ENCODE peak calls at places on chromosomes 3 and 15, in seven cellular contexts. U, Q, Y, G, X, P and Z are unnamed samples.

GRCh38 chr3:171416061-171416460 is 44.1 kb downstream of the TNIK start:
- DNase-seq in X (no peak), Y (no peak), U (no peak), P (no peak), Q (no peak), G (no peak), Z (no peak)

GRCh38 chr15:85689729-85690128 is 105.0 kb downstream of the KLHL25 start:
- DNase-seq in Q (no peak), U (no peak), P (peak; percentile 40), G (no peak), X (peak; percentile 63), Y (no peak), Z (peak; percentile 71)

GRCh38 chr3:138921316-138922292 is 25.3 kb downstream of the FOXL2 start:
- DNase-seq in Y (no peak), U (no peak), Q (no peak), X (no peak), G (no peak), P (no peak), Z (no peak)

GRCh38 chr3:14444380-14444779 is 42.0 kb downstream of the SLC6A6 start:
- DNase-seq in U (no peak), P (no peak), Q (no peak), G (no peak), X (no peak), Y (no peak), Z (no peak)

GRCh38 chr3:66392966-66393485 is 107.8 kb downstream of the LRIG1 start:
- DNase-seq in Q (no peak), G (peak; percentile 63), Y (no peak), P (no peak), U (no peak), X (no peak), Z (no peak)

GRCh38 chr15:72319360-72319984 is 485 bp downstream of the CELF6 start:
- DNase-seq in X (peak; percentile 50), Y (no peak), Q (no peak), P (peak; percentile 62), G (peak; percentile 85), U (no peak), Z (peak; percentile 30)

GRCh38 chr3:38689774-38690173 is 40.3 kb upstream of the SCN5A start:
- DNase-seq in P (no peak), X (no peak), Y (no peak), G (no peak), Q (no peak), U (no peak), Z (no peak)

GRCh38 chr3:143090486-143090885 is 29.1 kb upstream of the CHST2 start:
- DNase-seq in Q (no peak), G (no peak), Y (no peak), U (peak; percentile 48), P (peak; percentile 13), X (no peak), Z (no peak)

GRCh38 chr3:172329070-172329469 is 119.2 kb downstream of the GHSR start:
- DNase-seq in P (no peak), Y (no peak), U (no peak), X (no peak), Q (no peak), G (no peak), Z (no peak)

GRCh38 chr3:183896184-183896583 is 11.5 kb upstream of the PARL start:
- DNase-seq in U (no peak), Q (no peak), X (no peak), Y (no peak), P (no peak), G (no peak), Z (no peak)

GRCh38 chr3:195224980-195225580 is 45.9 kb downstream of the XXYLT1 start:
- DNase-seq in X (no peak), Y (no peak), U (no peak), P (no peak), Q (no peak), G (no peak), Z (no peak)

GRCh38 chr3:169562988-169563774 is 100.3 kb downstream of the MECOM start:
- DNase-seq in U (no peak), G (no peak), X (no peak), Y (no peak), P (no peak), Q (no peak), Z (no peak)

GRCh38 chr3:126320517-126321293 is 36.5 kb downstream of the KLF15 start:
- DNase-seq in U (no peak), P (no peak), Y (no peak), Q (no peak), X (no peak), G (no peak), Z (no peak)

GRCh38 chr15:100520132-100520921 is 8.4 kb downstream of the CERS3 start:
- DNase-seq in X (no peak), Y (no peak), Q (no peak), P (no peak), U (no peak), G (peak; percentile 78), Z (no peak)

GRCh38 chr3:24615177-24615576 is 120.5 kb upstream of the THRB start:
- DNase-seq in P (no peak), U (no peak), Y (no peak), G (no peak), X (no peak), Q (no peak), Z (no peak)

GRCh38 chr15:70318996-70319465 is 221.3 kb upstream of the TLE3 start:
- DNase-seq in Q (no peak), X (no peak), U (no peak), G (no peak), Y (no peak), P (peak; percentile 48), Z (no peak)

GRCh38 chr3:58529516-58530353 is 7.3 kb downstream of the ACOX2 start:
- DNase-seq in Q (no peak), U (peak; percentile 86), X (no peak), Y (no peak), G (no peak), P (no peak), Z (no peak)

GRCh38 chr3:112308151-112308911 is 14.3 kb upstream of the SLC9C1 start:
- DNase-seq in Q (no peak), G (no peak), U (no peak), Y (peak; percentile 80), X (no peak), P (peak; percentile 49), Z (no peak)

GRCh38 chr3:148882288-148882687 is 17.2 kb downstream of the CPA3 start:
- DNase-seq in U (no peak), Q (no peak), Y (no peak), X (no peak), G (no peak), P (no peak), Z (no peak)

GRCh38 chr3:52106951-52107611 is 47.1 kb downstream of the POC1A start:
- DNase-seq in U (no peak), Q (no peak), X (no peak), G (no peak), P (no peak), Y (no peak), Z (no peak)

GRCh38 chr3:48588230-48588629 is 6.9 kb downstream of the COL7A1 start:
- DNase-seq in Y (no peak), P (no peak), U (no peak), Q (no peak), G (no peak), X (no peak), Z (no peak)

GRCh38 chr15:81293728-81294500 is 30.0 kb downstream of the STARD5 start:
- DNase-seq in P (no peak), G (peak; percentile 81), X (peak; percentile 73), Q (no peak), Y (no peak), U (no peak), Z (peak; percentile 89)

GRCh38 chr15:26894181-26894580 is 27.3 kb downstream of the GABRA5 start:
- DNase-seq in U (no peak), Y (no peak), X (no peak), P (no peak), G (no peak), Q (no peak), Z (no peak)

GRCh38 chr15:100284701-100285100 is 57.1 kb downstream of the ADAMTS17 start:
- DNase-seq in Y (no peak), U (no peak), P (peak; percentile 39), X (no peak), G (no peak), Q (no peak), Z (no peak)

GRCh38 chr3:124075758-124076157 is 83.8 kb upstream of the ROPN1 start:
- DNase-seq in U (no peak), X (no peak), Y (no peak), Q (no peak), P (no peak), G (no peak), Z (no peak)

GRCh38 chr15:47466357-47466756 is 250.9 kb upstream of the SEMA6D start:
- DNase-seq in U (no peak), X (no peak), Q (no peak), P (no peak), Y (no peak), G (no peak), Z (no peak)

GRCh38 chr3:43405888-43406636 is 119.7 kb downstream of the SNRK start:
- DNase-seq in P (no peak), X (no peak), U (no peak), G (no peak), Q (no peak), Y (no peak), Z (no peak)

GRCh38 chr3:133941390-133941789 is 45.7 kb upstream of the RAB6B start:
- DNase-seq in U (no peak), X (no peak), Q (no peak), P (no peak), G (peak; percentile 17), Y (no peak), Z (no peak)

GRCh38 chr15:101372149-101372577 is 77.1 kb upstream of the SNRPA1 start:
- DNase-seq in X (no peak), Q (no peak), Y (no peak), U (no peak), G (no peak), P (no peak), Z (no peak)

GRCh38 chr3:44893097-44893496 is 18.7 kb downstream of the TGM4 start:
- DNase-seq in X (no peak), U (no peak), G (peak; percentile 17), Q (no peak), P (no peak), Y (no peak), Z (no peak)

GRCh38 chr15:60508442-60508841 is 29.5 kb upstream of the ICE2 start:
- DNase-seq in P (no peak), G (no peak), X (no peak), U (no peak), Q (no peak), Y (no peak), Z (no peak)

GRCh38 chr3:122513386-122514122 is 1.2 kb downstream of the KPNA1 start:
- DNase-seq in U (no peak), G (no peak), Q (no peak), Y (no peak), X (no peak), P (no peak), Z (no peak)

GRCh38 chr15:72585659-72586058 is 68.8 kb upstream of the GOLGA6B start:
- DNase-seq in P (no peak), U (no peak), Q (no peak), Y (no peak), X (no peak), G (no peak), Z (no peak)